ENCODE peak calls at places on chromosomes 12 and 14, in nine cellular contexts. One of them, this sample, is unnamed.

GRCh38 chr12:12582895-12583303 is 20.2 kb upstream of the DUSP16 start:
- DNase-seq in HCT116: no peak
- DNase-seq in neural progenitor cell: no peak
- DNase-seq in tibial artery: no peak
- DNase-seq in HL-60: no peak
- DNase-seq in aorta: no peak
- DNase-seq in LNCaP clone FGC: no peak
- DNase-seq in HFF-Myc: no peak
- DNase-seq in fibroblast of the aortic adventitia: no peak
- DNase-seq in this sample: no peak

GRCh38 chr12:6416596-6416995 is 28.2 kb upstream of the CD27 start:
- DNase-seq in HCT116: no peak
- DNase-seq in neural progenitor cell: no peak
- DNase-seq in tibial artery: no peak
- DNase-seq in HL-60: peak
- DNase-seq in aorta: no peak
- DNase-seq in LNCaP clone FGC: no peak
- DNase-seq in HFF-Myc: no peak
- DNase-seq in fibroblast of the aortic adventitia: no peak
- DNase-seq in this sample: no peak

GRCh38 chr12:120687570-120688289 is 781 bp downstream of the MLEC start:
- DNase-seq in HCT116: no peak
- DNase-seq in neural progenitor cell: peak
- DNase-seq in tibial artery: no peak
- DNase-seq in HL-60: no peak
- DNase-seq in aorta: peak
- DNase-seq in LNCaP clone FGC: no peak
- DNase-seq in HFF-Myc: no peak
- DNase-seq in fibroblast of the aortic adventitia: peak
- DNase-seq in this sample: no peak

GRCh38 chr14:34122081-34122480 is 171.2 kb upstream of the EGLN3 start:
- DNase-seq in HCT116: no peak
- DNase-seq in neural progenitor cell: no peak
- DNase-seq in tibial artery: no peak
- DNase-seq in HL-60: no peak
- DNase-seq in aorta: no peak
- DNase-seq in LNCaP clone FGC: peak
- DNase-seq in HFF-Myc: no peak
- DNase-seq in fibroblast of the aortic adventitia: no peak
- DNase-seq in this sample: no peak

GRCh38 chr14:51627313-51627712 is 24.4 kb upstream of the FRMD6 start:
- DNase-seq in HCT116: no peak
- DNase-seq in neural progenitor cell: no peak
- DNase-seq in tibial artery: no peak
- DNase-seq in HL-60: no peak
- DNase-seq in aorta: no peak
- DNase-seq in LNCaP clone FGC: no peak
- DNase-seq in HFF-Myc: no peak
- DNase-seq in fibroblast of the aortic adventitia: no peak
- DNase-seq in this sample: no peak

GRCh38 chr12:119988440-119988787 is 622 bp upstream of the BICDL1 start:
- DNase-seq in HCT116: no peak
- DNase-seq in neural progenitor cell: no peak
- DNase-seq in tibial artery: no peak
- DNase-seq in HL-60: no peak
- DNase-seq in aorta: no peak
- DNase-seq in LNCaP clone FGC: no peak
- DNase-seq in HFF-Myc: peak
- DNase-seq in fibroblast of the aortic adventitia: peak
- DNase-seq in this sample: no peak

GRCh38 chr12:27651201-27651600 is 45.0 kb upstream of the REP15 start:
- DNase-seq in HCT116: no peak
- DNase-seq in neural progenitor cell: no peak
- DNase-seq in tibial artery: no peak
- DNase-seq in HL-60: peak
- DNase-seq in aorta: no peak
- DNase-seq in LNCaP clone FGC: no peak
- DNase-seq in HFF-Myc: no peak
- DNase-seq in fibroblast of the aortic adventitia: peak
- DNase-seq in this sample: no peak

GRCh38 chr12:116880213-116880816 is 926 bp downstream of the HRK start:
- DNase-seq in HCT116: no peak
- DNase-seq in neural progenitor cell: peak
- DNase-seq in tibial artery: no peak
- DNase-seq in HL-60: no peak
- DNase-seq in aorta: no peak
- DNase-seq in LNCaP clone FGC: no peak
- DNase-seq in HFF-Myc: no peak
- DNase-seq in fibroblast of the aortic adventitia: peak
- DNase-seq in this sample: no peak

GRCh38 chr12:27703720-27704452 is 6.7 kb upstream of the MRPS35 start:
- DNase-seq in HCT116: peak
- DNase-seq in neural progenitor cell: peak
- DNase-seq in tibial artery: no peak
- DNase-seq in HL-60: peak
- DNase-seq in aorta: no peak
- DNase-seq in LNCaP clone FGC: peak
- DNase-seq in HFF-Myc: peak
- DNase-seq in fibroblast of the aortic adventitia: peak
- DNase-seq in this sample: peak

GRCh38 chr12:4909734-4910501 is at the start of gene KCNA1:
- DNase-seq in HCT116: no peak
- DNase-seq in neural progenitor cell: peak
- DNase-seq in tibial artery: no peak
- DNase-seq in HL-60: no peak
- DNase-seq in aorta: peak
- DNase-seq in LNCaP clone FGC: no peak
- DNase-seq in HFF-Myc: no peak
- DNase-seq in fibroblast of the aortic adventitia: peak
- DNase-seq in this sample: no peak

GRCh38 chr12:116257213-116257612 is 20.3 kb downstream of the MED13L start:
- DNase-seq in HCT116: no peak
- DNase-seq in neural progenitor cell: no peak
- DNase-seq in tibial artery: no peak
- DNase-seq in HL-60: no peak
- DNase-seq in aorta: no peak
- DNase-seq in LNCaP clone FGC: peak
- DNase-seq in HFF-Myc: no peak
- DNase-seq in fibroblast of the aortic adventitia: no peak
- DNase-seq in this sample: no peak

GRCh38 chr12:12717586-12718381 is 616 bp downstream of the CDKN1B start:
- DNase-seq in HCT116: no peak
- DNase-seq in neural progenitor cell: peak
- DNase-seq in tibial artery: peak
- DNase-seq in HL-60: no peak
- DNase-seq in aorta: peak
- DNase-seq in LNCaP clone FGC: no peak
- DNase-seq in HFF-Myc: no peak
- DNase-seq in fibroblast of the aortic adventitia: peak
- DNase-seq in this sample: no peak

GRCh38 chr12:97561321-97562230 is 99.0 kb downstream of the RMST start:
- DNase-seq in HCT116: no peak
- DNase-seq in neural progenitor cell: no peak
- DNase-seq in tibial artery: no peak
- DNase-seq in HL-60: no peak
- DNase-seq in aorta: no peak
- DNase-seq in LNCaP clone FGC: no peak
- DNase-seq in HFF-Myc: no peak
- DNase-seq in fibroblast of the aortic adventitia: no peak
- DNase-seq in this sample: no peak

GRCh38 chr14:23877538-23878180 is 75.9 kb upstream of the DHRS4 start:
- DNase-seq in HCT116: no peak
- DNase-seq in neural progenitor cell: no peak
- DNase-seq in tibial artery: no peak
- DNase-seq in HL-60: no peak
- DNase-seq in aorta: no peak
- DNase-seq in LNCaP clone FGC: no peak
- DNase-seq in HFF-Myc: no peak
- DNase-seq in fibroblast of the aortic adventitia: no peak
- DNase-seq in this sample: no peak

GRCh38 chr12:124915249-124916236 is 1.1 kb upstream of the UBC start:
- DNase-seq in HCT116: no peak
- DNase-seq in neural progenitor cell: peak
- DNase-seq in tibial artery: peak
- DNase-seq in HL-60: no peak
- DNase-seq in aorta: peak
- DNase-seq in LNCaP clone FGC: no peak
- DNase-seq in HFF-Myc: no peak
- DNase-seq in fibroblast of the aortic adventitia: peak
- DNase-seq in this sample: no peak

GRCh38 chr14:77025744-77026165 is 2.8 kb downstream of the IRF2BPL start:
- DNase-seq in HCT116: no peak
- DNase-seq in neural progenitor cell: peak
- DNase-seq in tibial artery: no peak
- DNase-seq in HL-60: no peak
- DNase-seq in aorta: peak
- DNase-seq in LNCaP clone FGC: no peak
- DNase-seq in HFF-Myc: no peak
- DNase-seq in fibroblast of the aortic adventitia: no peak
- DNase-seq in this sample: no peak

GRCh38 chr14:52553002-52553670 is 500 bp downstream of the GPR137C start:
- DNase-seq in HCT116: no peak
- DNase-seq in neural progenitor cell: peak
- DNase-seq in tibial artery: peak
- DNase-seq in HL-60: no peak
- DNase-seq in aorta: peak
- DNase-seq in LNCaP clone FGC: no peak
- DNase-seq in HFF-Myc: no peak
- DNase-seq in fibroblast of the aortic adventitia: peak
- DNase-seq in this sample: no peak

GRCh38 chr14:28576523-28576922 is 190.1 kb upstream of the FOXG1 start:
- DNase-seq in HCT116: no peak
- DNase-seq in neural progenitor cell: no peak
- DNase-seq in tibial artery: no peak
- DNase-seq in HL-60: no peak
- DNase-seq in aorta: no peak
- DNase-seq in LNCaP clone FGC: no peak
- DNase-seq in HFF-Myc: no peak
- DNase-seq in fibroblast of the aortic adventitia: no peak
- DNase-seq in this sample: no peak

GRCh38 chr12:113477171-113477841 is 5.6 kb upstream of the LHX5 start:
- DNase-seq in HCT116: no peak
- DNase-seq in neural progenitor cell: peak
- DNase-seq in tibial artery: no peak
- DNase-seq in HL-60: no peak
- DNase-seq in aorta: no peak
- DNase-seq in LNCaP clone FGC: no peak
- DNase-seq in HFF-Myc: no peak
- DNase-seq in fibroblast of the aortic adventitia: no peak
- DNase-seq in this sample: no peak
- H3K4me3 ChIP-seq in HCT116: no peak
- H3K4me3 ChIP-seq in neural progenitor cell: peak
- H3K4me3 ChIP-seq in tibial artery: no peak
- H3K4me3 ChIP-seq in HL-60: no peak
- H3K4me3 ChIP-seq in aorta: no peak
- H3K4me3 ChIP-seq in LNCaP clone FGC: no peak
- H3K4me3 ChIP-seq in HFF-Myc: no peak
- H3K4me3 ChIP-seq in fibroblast of the aortic adventitia: no peak
- H3K4me3 ChIP-seq in this sample: no peak

DNA sequence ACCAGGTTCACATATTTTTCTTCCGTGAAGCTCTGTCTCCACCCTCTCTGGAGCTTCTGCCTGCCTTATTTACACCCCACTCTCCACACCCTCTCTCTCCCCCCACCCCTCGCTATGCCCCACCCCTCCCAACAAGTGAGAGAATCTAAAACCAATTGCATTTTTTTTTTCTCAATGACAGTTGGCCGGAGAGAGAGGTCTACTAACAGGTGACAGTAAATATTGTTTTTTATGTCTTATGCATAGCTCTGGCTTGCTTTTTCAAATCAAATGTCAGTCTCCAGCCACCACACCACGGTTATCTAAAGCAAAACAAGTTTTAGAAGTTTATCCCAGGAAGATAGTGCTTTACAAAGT is at the start of gene KCNC2:
- DNase-seq in HCT116: no peak
- DNase-seq in neural progenitor cell: no peak
- DNase-seq in tibial artery: no peak
- DNase-seq in HL-60: no peak
- DNase-seq in aorta: no peak
- DNase-seq in LNCaP clone FGC: no peak
- DNase-seq in HFF-Myc: no peak
- DNase-seq in fibroblast of the aortic adventitia: no peak
- DNase-seq in this sample: no peak
- H3K4me3 ChIP-seq in HCT116: no peak
- H3K4me3 ChIP-seq in neural progenitor cell: peak
- H3K4me3 ChIP-seq in tibial artery: no peak
- H3K4me3 ChIP-seq in HL-60: no peak
- H3K4me3 ChIP-seq in aorta: no peak
- H3K4me3 ChIP-seq in LNCaP clone FGC: peak
- H3K4me3 ChIP-seq in HFF-Myc: no peak
- H3K4me3 ChIP-seq in fibroblast of the aortic adventitia: no peak
- H3K4me3 ChIP-seq in this sample: no peak

GRCh38 chr12:83390186-83390585 is 703.5 kb downstream of the TMTC2 start:
- DNase-seq in HCT116: no peak
- DNase-seq in neural progenitor cell: no peak
- DNase-seq in tibial artery: no peak
- DNase-seq in HL-60: no peak
- DNase-seq in aorta: no peak
- DNase-seq in LNCaP clone FGC: no peak
- DNase-seq in HFF-Myc: no peak
- DNase-seq in fibroblast of the aortic adventitia: no peak
- DNase-seq in this sample: no peak

GRCh38 chr12:83389237-83389996 is 702.7 kb downstream of the TMTC2 start:
- DNase-seq in HCT116: peak
- DNase-seq in neural progenitor cell: peak
- DNase-seq in tibial artery: no peak
- DNase-seq in HL-60: no peak
- DNase-seq in aorta: no peak
- DNase-seq in LNCaP clone FGC: peak
- DNase-seq in HFF-Myc: no peak
- DNase-seq in fibroblast of the aortic adventitia: no peak
- DNase-seq in this sample: no peak

DNA sequence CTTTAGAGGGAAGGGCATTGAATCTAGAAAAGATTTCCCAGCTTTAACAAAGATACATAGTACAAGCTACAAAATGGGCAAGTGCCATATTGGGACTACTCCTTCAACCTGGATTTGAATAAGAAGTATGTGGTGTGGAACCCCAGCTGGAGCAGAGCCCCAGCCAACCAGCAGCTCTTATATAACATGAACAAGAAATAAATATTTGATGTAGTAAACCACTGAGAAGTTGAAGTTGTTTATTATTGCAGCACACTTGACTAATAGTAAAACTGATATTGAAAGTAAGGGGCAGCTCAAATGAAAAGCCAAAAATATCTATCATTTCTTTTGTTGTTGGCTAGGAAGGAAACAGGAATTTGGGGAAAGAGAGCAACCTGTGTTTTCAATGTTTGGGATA is 701.8 kb downstream of the TMTC2 start:
- DNase-seq in HCT116: no peak
- DNase-seq in neural progenitor cell: no peak
- DNase-seq in tibial artery: no peak
- DNase-seq in HL-60: no peak
- DNase-seq in aorta: no peak
- DNase-seq in LNCaP clone FGC: no peak
- DNase-seq in HFF-Myc: no peak
- DNase-seq in fibroblast of the aortic adventitia: no peak
- DNase-seq in this sample: no peak
- H3K4me3 ChIP-seq in HCT116: no peak
- H3K4me3 ChIP-seq in neural progenitor cell: no peak
- H3K4me3 ChIP-seq in tibial artery: no peak
- H3K4me3 ChIP-seq in HL-60: no peak
- H3K4me3 ChIP-seq in aorta: no peak
- H3K4me3 ChIP-seq in LNCaP clone FGC: no peak
- H3K4me3 ChIP-seq in HFF-Myc: no peak
- H3K4me3 ChIP-seq in fibroblast of the aortic adventitia: no peak
- H3K4me3 ChIP-seq in this sample: no peak

GRCh38 chr12:2834581-2835491 is at the start of gene NRIP2:
- DNase-seq in HCT116: no peak
- DNase-seq in neural progenitor cell: peak
- DNase-seq in tibial artery: no peak
- DNase-seq in HL-60: no peak
- DNase-seq in aorta: no peak
- DNase-seq in LNCaP clone FGC: no peak
- DNase-seq in HFF-Myc: peak
- DNase-seq in fibroblast of the aortic adventitia: peak
- DNase-seq in this sample: no peak
- H3K4me3 ChIP-seq in HCT116: no peak
- H3K4me3 ChIP-seq in neural progenitor cell: no peak
- H3K4me3 ChIP-seq in tibial artery: peak
- H3K4me3 ChIP-seq in HL-60: no peak
- H3K4me3 ChIP-seq in aorta: no peak
- H3K4me3 ChIP-seq in LNCaP clone FGC: no peak
- H3K4me3 ChIP-seq in HFF-Myc: no peak
- H3K4me3 ChIP-seq in fibroblast of the aortic adventitia: no peak
- H3K4me3 ChIP-seq in this sample: no peak